ENCODE peak calls at places on chromosomes 2 and 18, in ten cellular contexts. Z is DND-41; T is WTC11; S is ecto neural progenitor cell; Y is HCT116; W is fibroblast of the conjunctiva; X is stimulated activated CD4-positive, alpha-beta T cell treated with anti-CD3 and anti-CD28 coated beads, Interleukin-12 subunit alpha, Interleukin-12 subunit beta, amount 100 ng/mL, for 4 hours; R is CD4-positive, alpha-beta T cell; L is naive thymus-derived CD4-positive, alpha-beta T cell; N is neural crest cell. V is an unnamed sample.

GRCh38 chr2:35410431-35411061 is 945.0 kb upstream of the CRIM1 start:
- DNase-seq in T (peak; percentile 65), L (peak; percentile 4), X (peak; percentile 27), W (peak; percentile 42), S (peak; percentile 64), N (peak; percentile 72), R (no peak), Z (peak; percentile 30), Y (no peak), V (peak; percentile 78)

GRCh38 chr2:179686069-179686468 is 175.3 kb downstream of the ZNF385B start:
- DNase-seq in X (no peak), Z (no peak), Y (no peak), T (no peak), L (no peak), R (no peak), S (no peak), N (no peak), W (no peak), V (no peak)

GRCh38 chr2:234414591-234414990 is 82.3 kb downstream of the ARL4C start:
- DNase-seq in N (no peak), X (no peak), Y (no peak), S (no peak), W (no peak), R (no peak), Z (no peak), L (no peak), T (no peak), V (no peak)

GRCh38 chr18:76821356-76821874 is 942 bp upstream of the ZNF236 start:
- DNase-seq in L (no peak), R (no peak), N (no peak), Z (peak; percentile 34), S (no peak), Y (no peak), T (no peak), W (no peak), X (no peak), V (no peak)

GRCh38 chr2:217387776-217388381 is 528.0 kb upstream of the TNP1 start:
- DNase-seq in W (no peak), R (no peak), X (no peak), Z (no peak), S (no peak), Y (no peak), N (no peak), T (no peak), L (no peak), V (no peak)

GRCh38 chr2:134327367-134327766 is 73.5 kb downstream of the MGAT5 start:
- DNase-seq in X (no peak), T (no peak), L (no peak), W (peak; percentile 29), N (no peak), R (no peak), Z (no peak), Y (no peak), S (no peak), V (no peak)

GRCh38 chr2:58992062-58992736 is 751.1 kb upstream of the FANCL start:
- DNase-seq in T (no peak), X (no peak), W (no peak), Y (no peak), L (no peak), N (no peak), R (no peak), Z (no peak), S (no peak), V (no peak)

GRCh38 chr2:84292545-84292944 is 166.5 kb downstream of the SUCLG1 start:
- DNase-seq in L (no peak), T (no peak), W (no peak), X (no peak), N (no peak), S (no peak), Y (no peak), R (no peak), Z (no peak), V (no peak)

GRCh38 chr2:237714690-237715458 is 83.7 kb upstream of the RBM44 start:
- DNase-seq in Z (no peak), R (no peak), Y (no peak), S (peak; percentile 58), W (no peak), N (no peak), X (no peak), L (no peak), T (no peak), V (no peak)

GRCh38 chr2:105749583-105750399 is 5.1 kb downstream of the NCK2 start:
- DNase-seq in W (no peak), Z (no peak), R (peak; percentile 56), S (peak; percentile 17), X (no peak), L (no peak), T (no peak), N (no peak), Y (no peak), V (no peak)

GRCh38 chr2:68937346-68938055 is 15.2 kb downstream of the GKN2 start:
- DNase-seq in Z (no peak), L (no peak), T (no peak), Y (no peak), N (no peak), W (no peak), R (no peak), S (no peak), X (no peak), V (no peak)

GRCh38 chr2:160351978-160352377 is 141.6 kb downstream of the RBMS1 start:
- DNase-seq in R (no peak), S (no peak), Z (no peak), W (no peak), L (no peak), T (no peak), N (no peak), X (no peak), Y (no peak), V (no peak)

GRCh38 chr2:86003967-86004366 is 101.7 kb downstream of the POLR1A start:
- DNase-seq in W (no peak), X (no peak), T (no peak), L (no peak), S (no peak), Z (no peak), N (no peak), R (no peak), Y (no peak), V (no peak)

GRCh38 chr2:55861733-55862132 is 61.8 kb downstream of the EFEMP1 start:
- DNase-seq in X (no peak), L (no peak), T (no peak), W (no peak), Z (no peak), S (no peak), N (no peak), R (no peak), Y (no peak), V (no peak)

GRCh38 chr2:49002750-49003149 is 151.6 kb downstream of the FSHR start:
- DNase-seq in Z (no peak), N (no peak), L (no peak), X (no peak), W (no peak), S (no peak), R (no peak), T (no peak), Y (no peak), V (peak; percentile 12)

GRCh38 chr2:225040862-225041209 is 1.4 kb downstream of the DOCK10 start:
- DNase-seq in X (peak; percentile 38), N (no peak), T (peak; percentile 9), R (peak; percentile 17), W (no peak), Z (peak; percentile 18), S (peak; percentile 51), Y (no peak), L (no peak), V (no peak)

GRCh38 chr2:30709516-30709915 is 97.7 kb downstream of the CAPN13 start:
- DNase-seq in R (no peak), N (no peak), X (no peak), W (no peak), T (no peak), S (peak; percentile 44), Y (no peak), Z (no peak), L (no peak), V (no peak)

GRCh38 chr2:15633971-15634346 is 42.3 kb downstream of the DDX1 start:
- DNase-seq in W (no peak), Y (no peak), X (no peak), S (no peak), T (no peak), R (no peak), L (no peak), Z (no peak), N (no peak), V (no peak)

GRCh38 chr2:58907644-58908043 is 666.5 kb upstream of the FANCL start:
- DNase-seq in X (no peak), Y (no peak), R (no peak), W (no peak), N (no peak), S (no peak), T (no peak), Z (no peak), L (no peak), V (no peak)

GRCh38 chr18:5295231-5295920 is at the start of gene ZBTB14:
- DNase-seq in N (peak; percentile 47), X (peak; percentile 70), Y (no peak), L (peak; percentile 81), T (peak; percentile 48), W (peak; percentile 8), S (peak; percentile 78), Z (peak; percentile 71), R (peak; percentile 72), V (peak; percentile 52)